ENCODE peak calls at places on chromosomes 5 and 9, in five cellular contexts. One of them, this sample, is unnamed.

GRCh38 chr5:170748986-170749385 is 34.5 kb upstream of the GABRP start:
- DNase-seq in psoas muscle: no peak
- DNase-seq in fibroblast of lung: no peak
- DNase-seq in IMR-90: no peak
- DNase-seq in mesenchymal stem cell: no peak
- DNase-seq in this sample: no peak

GRCh38 chr5:56625577-56625976 is 189.8 kb upstream of the MAP3K1 start:
- DNase-seq in mesenchymal stem cell: peak; percentile 87
- DNase-seq in fibroblast of lung: peak; percentile 98
- DNase-seq in IMR-90: peak; percentile 96
- DNase-seq in psoas muscle: no peak
- DNase-seq in this sample: no peak

GRCh38 chr9:107518037-107518786 is 28.6 kb upstream of the KLF4 start:
- DNase-seq in IMR-90: no peak
- DNase-seq in psoas muscle: no peak
- DNase-seq in mesenchymal stem cell: no peak
- DNase-seq in fibroblast of lung: no peak
- DNase-seq in this sample: no peak

GRCh38 chr5:77590347-77590746 is 48.2 kb downstream of the OTP start:
- DNase-seq in IMR-90: no peak
- DNase-seq in fibroblast of lung: no peak
- DNase-seq in psoas muscle: no peak
- DNase-seq in mesenchymal stem cell: no peak
- DNase-seq in this sample: no peak

GRCh38 chr5:58156354-58156753 is 303.5 kb downstream of the PLK2 start:
- DNase-seq in IMR-90: peak; percentile 32
- DNase-seq in fibroblast of lung: no peak
- DNase-seq in psoas muscle: peak; percentile 23
- DNase-seq in mesenchymal stem cell: peak; percentile 12
- DNase-seq in this sample: peak; percentile 81

GRCh38 chr5:107467137-107467932 is 203.4 kb downstream of the EFNA5 start:
- DNase-seq in IMR-90: no peak
- DNase-seq in mesenchymal stem cell: no peak
- DNase-seq in fibroblast of lung: no peak
- DNase-seq in psoas muscle: no peak
- DNase-seq in this sample: no peak

GRCh38 chr5:167626341-167627118 is 664.9 kb upstream of the WWC1 start:
- DNase-seq in mesenchymal stem cell: no peak
- DNase-seq in IMR-90: peak; percentile 31
- DNase-seq in fibroblast of lung: no peak
- DNase-seq in psoas muscle: no peak
- DNase-seq in this sample: no peak

GRCh38 chr5:57779383-57780223 is 297.0 kb upstream of the ACTBL2 start:
- DNase-seq in IMR-90: peak; percentile 83
- DNase-seq in mesenchymal stem cell: peak; percentile 76
- DNase-seq in psoas muscle: no peak
- DNase-seq in fibroblast of lung: peak; percentile 85
- DNase-seq in this sample: peak; percentile 53

GRCh38 chr5:1806974-1807373 is 5.8 kb downstream of the NDUFS6 start:
- DNase-seq in psoas muscle: no peak
- DNase-seq in mesenchymal stem cell: no peak
- DNase-seq in IMR-90: no peak
- DNase-seq in fibroblast of lung: no peak
- DNase-seq in this sample: no peak

GRCh38 chr5:69129413-69129812 is 35.6 kb downstream of the SLC30A5 start:
- DNase-seq in IMR-90: peak; percentile 95
- DNase-seq in psoas muscle: no peak
- DNase-seq in fibroblast of lung: peak; percentile 81
- DNase-seq in mesenchymal stem cell: peak; percentile 63
- DNase-seq in this sample: no peak

GRCh38 chr9:81649475-81649874 is 39.9 kb downstream of the TLE1 start:
- DNase-seq in IMR-90: no peak
- DNase-seq in psoas muscle: no peak
- DNase-seq in mesenchymal stem cell: no peak
- DNase-seq in fibroblast of lung: no peak
- DNase-seq in this sample: no peak

GRCh38 chr9:13614060-13614459 is 334.6 kb upstream of the MPDZ start:
- DNase-seq in IMR-90: no peak
- DNase-seq in fibroblast of lung: no peak
- DNase-seq in mesenchymal stem cell: peak; percentile 12
- DNase-seq in psoas muscle: no peak
- DNase-seq in this sample: no peak

GRCh38 chr5:133848306-133848924 is 120.0 kb downstream of the C5orf15 start:
- DNase-seq in psoas muscle: no peak
- DNase-seq in fibroblast of lung: no peak
- DNase-seq in mesenchymal stem cell: no peak
- DNase-seq in IMR-90: no peak
- DNase-seq in this sample: peak; percentile 88

GRCh38 chr5:112006721-112007120 is 249.7 kb upstream of the NREP start:
- DNase-seq in IMR-90: peak; percentile 87
- DNase-seq in fibroblast of lung: peak; percentile 81
- DNase-seq in psoas muscle: no peak
- DNase-seq in mesenchymal stem cell: peak; percentile 79
- DNase-seq in this sample: no peak

GRCh38 chr5:72693001-72693442 is 123.4 kb upstream of the TNPO1 start:
- DNase-seq in fibroblast of lung: peak; percentile 70
- DNase-seq in IMR-90: peak; percentile 30
- DNase-seq in psoas muscle: no peak
- DNase-seq in mesenchymal stem cell: peak; percentile 72
- DNase-seq in this sample: no peak

GRCh38 chr9:99852617-99853016 is 30.9 kb downstream of the NR4A3 start:
- DNase-seq in fibroblast of lung: no peak
- DNase-seq in psoas muscle: no peak
- DNase-seq in mesenchymal stem cell: no peak
- DNase-seq in IMR-90: no peak
- DNase-seq in this sample: no peak

GRCh38 chr9:120894404-120895226 is 17.6 kb upstream of the PHF19 start:
- DNase-seq in IMR-90: no peak
- DNase-seq in mesenchymal stem cell: no peak
- DNase-seq in psoas muscle: peak; percentile 60
- DNase-seq in fibroblast of lung: peak; percentile 48
- DNase-seq in this sample: no peak
- H3K4me3 ChIP-seq in IMR-90: no peak overlapping the region
- H3K4me3 ChIP-seq in mesenchymal stem cell: peak overlapping the region; percentile 53
- H3K4me3 ChIP-seq in psoas muscle: peak overlapping the region; percentile 51
- H3K4me3 ChIP-seq in fibroblast of lung: peak overlapping the region; percentile 21
- H3K4me3 ChIP-seq in this sample: no peak overlapping the region

DNA sequence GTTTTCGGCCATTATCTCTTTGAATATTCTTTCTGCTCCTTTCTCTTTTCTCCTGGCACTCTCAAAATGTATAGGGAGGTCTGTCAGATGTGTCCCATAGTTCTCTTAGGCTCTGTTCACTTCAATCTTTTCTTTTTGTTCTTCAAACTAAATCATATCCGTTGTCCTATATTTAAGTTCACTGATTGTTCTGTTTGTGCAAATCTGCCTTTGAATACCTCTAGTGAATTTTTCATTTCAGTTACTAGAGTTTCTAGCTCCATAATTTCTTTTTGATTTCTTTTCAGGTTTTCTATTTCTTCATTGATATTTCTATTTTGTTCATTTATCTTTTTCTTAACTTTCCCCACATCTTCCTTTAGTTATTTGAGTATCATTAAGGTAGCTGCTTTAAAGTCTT is 65.4 kb downstream of the CERT1 start:
- DNase-seq in psoas muscle: no peak
- DNase-seq in mesenchymal stem cell: no peak
- DNase-seq in fibroblast of lung: no peak
- DNase-seq in IMR-90: no peak
- DNase-seq in this sample: no peak
- H3K9me3 ChIP-seq in psoas muscle: peaks cover 9% of the 10 kb centered on the region
- H3K9me3 ChIP-seq in mesenchymal stem cell: peaks cover 25% of the 10 kb centered on the region
- H3K9me3 ChIP-seq in fibroblast of lung: no peaks in the 10 kb centered on the region
- H3K9me3 ChIP-seq in IMR-90: peaks cover 8% of the 10 kb centered on the region
- H3K9me3 ChIP-seq in this sample: peaks cover 7% of the 10 kb centered on the region

GRCh38 chr9:123111427-123111826 is 78.0 kb downstream of the GPR21 start:
- DNase-seq in psoas muscle: no peak
- DNase-seq in mesenchymal stem cell: no peak
- DNase-seq in fibroblast of lung: no peak
- DNase-seq in IMR-90: no peak
- DNase-seq in this sample: no peak
- H3K36me3 ChIP-seq in psoas muscle: peaks cover 19% of the 10 kb centered on the region
- H3K36me3 ChIP-seq in mesenchymal stem cell: peaks cover 63% of the 10 kb centered on the region
- H3K36me3 ChIP-seq in fibroblast of lung: no peaks in the 10 kb centered on the region
- H3K36me3 ChIP-seq in IMR-90: peaks cover 27% of the 10 kb centered on the region
- H3K36me3 ChIP-seq in this sample: peaks cover under 1% of the 10 kb centered on the region

DNA sequence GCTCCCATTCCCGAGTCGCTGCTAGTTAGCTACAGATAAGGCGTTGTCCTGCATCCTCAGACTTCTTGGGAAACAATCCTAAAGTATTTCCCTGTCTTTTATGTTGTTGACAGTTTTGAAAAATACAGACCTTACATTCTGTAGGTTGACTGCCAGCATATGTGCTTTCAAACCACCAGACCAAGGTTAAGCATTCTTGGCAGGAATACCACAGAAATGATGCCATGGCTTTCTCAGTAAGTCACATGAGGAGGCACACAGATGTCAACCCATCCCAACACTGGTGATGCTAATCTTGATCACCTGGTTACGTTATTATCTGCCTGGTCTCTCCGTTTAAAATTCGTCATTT is 871 bp downstream of the GLE1 start:
- DNase-seq in IMR-90: peak; percentile 40
- DNase-seq in mesenchymal stem cell: no peak
- DNase-seq in fibroblast of lung: peak; percentile 26
- DNase-seq in psoas muscle: no peak
- DNase-seq in this sample: no peak
- H3K4me3 ChIP-seq in IMR-90: peak overlapping the region; percentile 84
- H3K4me3 ChIP-seq in mesenchymal stem cell: peak overlapping the region; percentile 98
- H3K4me3 ChIP-seq in fibroblast of lung: peak overlapping the region; percentile 74
- H3K4me3 ChIP-seq in psoas muscle: peak overlapping the region; percentile 86
- H3K4me3 ChIP-seq in this sample: peak overlapping the region; percentile 90

DNA sequence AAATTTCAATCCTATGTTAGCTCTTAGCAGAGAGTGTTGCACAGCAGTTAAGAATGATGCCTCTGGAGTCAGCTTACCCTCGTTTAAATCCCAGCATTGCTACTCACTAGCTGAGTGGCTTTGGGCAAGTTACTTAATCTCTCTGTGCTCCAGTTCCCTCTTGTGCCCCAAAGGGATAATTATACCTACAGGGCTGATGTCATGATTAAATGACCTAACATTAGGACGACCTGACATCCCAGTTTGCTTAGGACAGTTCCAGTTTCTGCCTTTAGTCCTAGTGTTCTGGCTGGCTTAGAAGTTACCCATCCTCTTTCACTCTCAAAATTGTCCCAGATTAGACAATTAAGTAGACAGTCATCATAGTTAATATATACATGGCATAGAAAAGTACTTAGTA is 4.3 kb upstream of the RAI14 start:
- DNase-seq in fibroblast of lung: no peak
- DNase-seq in psoas muscle: no peak
- DNase-seq in IMR-90: no peak
- DNase-seq in mesenchymal stem cell: no peak
- DNase-seq in this sample: no peak
- H3K9me3 ChIP-seq in fibroblast of lung: no peaks in the 10 kb centered on the region
- H3K9me3 ChIP-seq in psoas muscle: no peaks in the 10 kb centered on the region
- H3K9me3 ChIP-seq in IMR-90: no peaks in the 10 kb centered on the region
- H3K9me3 ChIP-seq in mesenchymal stem cell: no peaks in the 10 kb centered on the region
- H3K9me3 ChIP-seq in this sample: no peaks in the 10 kb centered on the region

GRCh38 chr5:137959488-137959887 is 70.2 kb downstream of the PKD2L2 start:
- DNase-seq in IMR-90: no peak
- DNase-seq in mesenchymal stem cell: no peak
- DNase-seq in psoas muscle: no peak
- DNase-seq in fibroblast of lung: no peak
- DNase-seq in this sample: no peak
- H3K36me3 ChIP-seq in IMR-90: peaks cover 4% of the 10 kb centered on the region
- H3K36me3 ChIP-seq in mesenchymal stem cell: peaks cover 3% of the 10 kb centered on the region
- H3K36me3 ChIP-seq in psoas muscle: peaks cover 61% of the 10 kb centered on the region
- H3K36me3 ChIP-seq in fibroblast of lung: no peaks in the 10 kb centered on the region
- H3K36me3 ChIP-seq in this sample: peaks cover 34% of the 10 kb centered on the region

DNA sequence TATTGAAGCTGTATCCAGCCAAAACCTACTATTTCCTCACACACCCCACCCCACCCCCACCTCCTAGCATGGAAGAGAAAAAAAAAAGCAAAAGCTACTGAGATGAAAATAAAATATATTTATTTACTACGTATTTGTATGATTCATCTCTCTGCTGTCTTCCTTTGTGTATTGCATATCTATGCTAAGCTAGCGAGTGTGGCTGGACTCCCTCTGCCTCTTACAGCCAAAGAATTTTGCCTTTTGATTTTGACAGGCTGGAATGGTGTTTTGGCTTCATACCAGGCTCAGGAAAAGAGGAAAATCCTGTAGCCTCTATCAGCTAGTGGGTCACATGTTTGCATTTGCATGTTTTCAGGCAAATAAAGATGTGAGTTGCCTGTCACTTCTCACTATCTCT is 2.2 kb downstream of the ABLIM3 start:
- DNase-seq in fibroblast of lung: peak; percentile 88
- DNase-seq in IMR-90: peak; percentile 81
- DNase-seq in mesenchymal stem cell: peak; percentile 84
- DNase-seq in psoas muscle: no peak
- DNase-seq in this sample: peak; percentile 69
- H3K4me3 ChIP-seq in fibroblast of lung: peak overlapping the region; percentile 99
- H3K4me3 ChIP-seq in IMR-90: peak overlapping the region; percentile 4
- H3K4me3 ChIP-seq in mesenchymal stem cell: peak overlapping the region; percentile 71
- H3K4me3 ChIP-seq in psoas muscle: peak overlapping the region; percentile 75
- H3K4me3 ChIP-seq in this sample: no peak overlapping the region

GRCh38 chr9:135281661-135282000 is 194.2 kb downstream of the OLFM1 start:
- DNase-seq in psoas muscle: no peak
- DNase-seq in mesenchymal stem cell: no peak
- DNase-seq in fibroblast of lung: no peak
- DNase-seq in IMR-90: no peak
- DNase-seq in this sample: no peak

GRCh38 chr9:135282808-135283207 is 195.3 kb downstream of the OLFM1 start:
- DNase-seq in psoas muscle: no peak
- DNase-seq in fibroblast of lung: no peak
- DNase-seq in mesenchymal stem cell: no peak
- DNase-seq in IMR-90: no peak
- DNase-seq in this sample: no peak

GRCh38 chr9:135281151-135281550 is 193.7 kb downstream of the OLFM1 start:
- DNase-seq in psoas muscle: no peak
- DNase-seq in mesenchymal stem cell: no peak
- DNase-seq in fibroblast of lung: no peak
- DNase-seq in IMR-90: no peak
- DNase-seq in this sample: no peak

GRCh38 chr9:135283621-135284020 is 196.0 kb upstream of the PPP1R26 start:
- DNase-seq in fibroblast of lung: no peak
- DNase-seq in IMR-90: no peak
- DNase-seq in psoas muscle: no peak
- DNase-seq in mesenchymal stem cell: no peak
- DNase-seq in this sample: no peak

GRCh38 chr9:135282001-135282731 is 194.7 kb downstream of the OLFM1 start:
- DNase-seq in IMR-90: no peak
- DNase-seq in psoas muscle: peak; percentile 45
- DNase-seq in mesenchymal stem cell: no peak
- DNase-seq in fibroblast of lung: peak; percentile 4
- DNase-seq in this sample: peak; percentile 49
- H3K9me3 ChIP-seq in IMR-90: peaks cover 28% of the 10 kb centered on the region
- H3K9me3 ChIP-seq in psoas muscle: no peaks in the 10 kb centered on the region
- H3K9me3 ChIP-seq in mesenchymal stem cell: no peaks in the 10 kb centered on the region
- H3K9me3 ChIP-seq in fibroblast of lung: no peaks in the 10 kb centered on the region
- H3K9me3 ChIP-seq in this sample: no peaks in the 10 kb centered on the region

GRCh38 chr5:181234116-181234454 is 9.6 kb downstream of the RACK1 start:
- DNase-seq in mesenchymal stem cell: no peak
- DNase-seq in fibroblast of lung: no peak
- DNase-seq in IMR-90: no peak
- DNase-seq in psoas muscle: no peak
- DNase-seq in this sample: no peak

GRCh38 chr5:181231444-181231843 is 8.4 kb downstream of the TRIM41 start:
- DNase-seq in psoas muscle: no peak
- DNase-seq in IMR-90: no peak
- DNase-seq in fibroblast of lung: no peak
- DNase-seq in mesenchymal stem cell: no peak
- DNase-seq in this sample: no peak

GRCh38 chr5:181232593-181232992 is 9.5 kb downstream of the TRIM41 start:
- DNase-seq in mesenchymal stem cell: no peak
- DNase-seq in psoas muscle: no peak
- DNase-seq in fibroblast of lung: no peak
- DNase-seq in IMR-90: no peak
- DNase-seq in this sample: no peak

GRCh38 chr5:181233436-181234115 is 10.1 kb downstream of the RACK1 start:
- DNase-seq in fibroblast of lung: no peak
- DNase-seq in mesenchymal stem cell: no peak
- DNase-seq in psoas muscle: no peak
- DNase-seq in IMR-90: no peak
- DNase-seq in this sample: no peak

GRCh38 chr5:181229996-181230395 is 6.9 kb downstream of the TRIM41 start:
- DNase-seq in fibroblast of lung: no peak
- DNase-seq in mesenchymal stem cell: no peak
- DNase-seq in IMR-90: no peak
- DNase-seq in psoas muscle: no peak
- DNase-seq in this sample: no peak
- H3K36me3 ChIP-seq in fibroblast of lung: peaks cover 10% of the 10 kb centered on the region
- H3K36me3 ChIP-seq in mesenchymal stem cell: peaks cover 50% of the 10 kb centered on the region
- H3K36me3 ChIP-seq in IMR-90: peaks cover 43% of the 10 kb centered on the region
- H3K36me3 ChIP-seq in psoas muscle: peaks cover 74% of the 10 kb centered on the region
- H3K36me3 ChIP-seq in this sample: peaks cover 86% of the 10 kb centered on the region